ENCODE peak calls at places on chromosome 16, in four cellular contexts. T is H9, Q is neuronal stem cell, L is H1. U is an unnamed sample.
A peak's percentile ranks its signal among the peaks of the same experiment; 100 is the strongest.

GRCh38 chr16:85865-86264 is 7.8 kb downstream of the MPG start:
- DNase-seq in T (no peak), L (no peak), Q (no peak), U (no peak)

GRCh38 chr16:75860654-75861053 is 134.4 kb upstream of the CPHXL start:
- DNase-seq in Q (peak; percentile 56), T (no peak), L (no peak), U (no peak)

GRCh38 chr16:56847173-56847948 is 17.6 kb upstream of the SLC12A3 start:
- DNase-seq in L (no peak), T (no peak), Q (no peak), U (no peak)

GRCh38 chr16:11087691-11088431 is 143.5 kb downstream of the CLEC16A start:
- DNase-seq in Q (no peak), T (peak; percentile 52), L (no peak), U (peak; percentile 60)

GRCh38 chr16:75377971-75378386 is 55.3 kb downstream of the CFDP1 start:
- DNase-seq in T (peak; percentile 39), Q (peak; percentile 74), L (no peak), U (peak; percentile 94)

GRCh38 chr16:29683543-29684090 is 4.6 kb downstream of the QPRT start:
- DNase-seq in L (no peak), T (no peak), Q (no peak), U (no peak)

GRCh38 chr16:47230296-47230695 is 86.6 kb upstream of the NETO2 start:
- DNase-seq in L (no peak), T (no peak), Q (no peak), U (no peak)

GRCh38 chr16:51524555-51525373 is 373.7 kb upstream of the SALL1 start:
- DNase-seq in T (no peak), L (no peak), Q (no peak), U (no peak)

GRCh38 chr16:4416200-4417032 is at the start of gene CORO7:
- DNase-seq in Q (peak; percentile 77), L (peak; percentile 97), T (peak; percentile 90), U (peak; percentile 94)

GRCh38 chr16:69909043-69909442 is 42.1 kb upstream of the CLEC18A start:
- DNase-seq in T (no peak), Q (no peak), L (no peak), U (no peak)

GRCh38 chr16:4846503-4846900 is 586 bp downstream of the GLYR1 start:
- DNase-seq in T (peak; percentile 32), Q (no peak), L (no peak), U (peak; percentile 57)

GRCh38 chr16:14310519-14310991 is 239.4 kb downstream of the MRTFB start:
- DNase-seq in L (no peak), T (peak; percentile 65), Q (no peak), U (no peak)

GRCh38 chr16:28528463-28528867 is 10.3 kb downstream of the NUPR1 start:
- DNase-seq in Q (no peak), L (no peak), T (no peak), U (no peak)

GRCh38 chr16:63361032-63361624 is 1324.9 kb upstream of the CDH8 start:
- DNase-seq in L (no peak), T (no peak), Q (peak; percentile 44), U (peak; percentile 66)

GRCh38 chr16:27374794-27375499 is 27.0 kb upstream of the IL21R start:
- DNase-seq in T (peak; percentile 97), L (peak; percentile 93), Q (peak; percentile 68), U (peak; percentile 69)

GRCh38 chr16:67027046-67027445 is 1.9 kb upstream of the CBFB start:
- DNase-seq in L (peak; percentile 22), T (no peak), Q (no peak), U (no peak)

GRCh38 chr16:82091225-82091624 is 56.2 kb downstream of the HSD17B2 start:
- DNase-seq in T (no peak), L (no peak), Q (no peak), U (no peak)

GRCh38 chr16:19781196-19781595 is 63.1 kb downstream of the IQCK start:
- DNase-seq in L (peak; percentile 8), Q (no peak), T (no peak), U (peak; percentile 12)

GRCh38 chr16:79798416-79799053 is 198.0 kb upstream of the MAF start:
- DNase-seq in L (no peak), T (no peak), Q (no peak), U (no peak)

GRCh38 chr16:9489823-9490467 is 398.5 kb downstream of the HAPSTR1 start:
- DNase-seq in Q (no peak), T (no peak), L (no peak), U (no peak)

GRCh38 chr16:2767891-2768290 is 9.2 kb downstream of the ELOB start:
- DNase-seq in T (no peak), L (no peak), Q (no peak), U (no peak)

GRCh38 chr16:66444049-66444481 is 17.0 kb downstream of the BEAN1 start:
- DNase-seq in T (peak; percentile 52), Q (no peak), L (no peak), U (no peak)

GRCh38 chr16:69595127-69596036 is 29.6 kb downstream of the NFAT5 start:
- DNase-seq in Q (no peak), L (no peak), T (no peak), U (no peak)

GRCh38 chr16:75241412-75241811 is 10.0 kb downstream of the BCAR1 start:
- DNase-seq in T (no peak), Q (no peak), L (no peak), U (no peak)

GRCh38 chr16:11916524-11917285 is 949 bp upstream of the GSPT1 start:
- DNase-seq in Q (no peak), T (no peak), L (no peak), U (no peak)

GRCh38 chr16:9103546-9103945 is 12.1 kb downstream of the HAPSTR1 start:
- DNase-seq in T (no peak), Q (no peak), L (no peak), U (no peak)

GRCh38 chr16:66205287-66206167 is 161.0 kb upstream of the CDH5 start:
- DNase-seq in T (no peak), Q (no peak), L (peak; percentile 35), U (no peak)

GRCh38 chr16:19960183-19960582 is 75.5 kb upstream of the GPRC5B start:
- DNase-seq in Q (no peak), L (no peak), T (no peak), U (no peak)

GRCh38 chr16:64910351-64910750 is 211.5 kb downstream of the CDH11 start:
- DNase-seq in T (peak; percentile 30), Q (no peak), L (no peak), U (peak; percentile 1)

GRCh38 chr16:74743668-74744299 is 30.8 kb downstream of the FA2H start:
- DNase-seq in L (no peak), T (no peak), Q (no peak), U (peak; percentile 60)

GRCh38 chr16:80924372-80924978 is 82.2 kb downstream of the CMC2 start:
- DNase-seq in T (peak; percentile 87), L (peak; percentile 88), Q (peak; percentile 46), U (peak; percentile 64)

GRCh38 chr16:84839956-84840355 is 20.2 kb downstream of the CRISPLD2 start:
- DNase-seq in L (no peak), Q (no peak), T (no peak), U (no peak)
- H3K14ac ChIP-seq in L (no peak overlapping the region), Q (no peak overlapping the region), T (no peak overlapping the region), U (no peak overlapping the region)

GRCh38 chr16:17454331-17454730 is 16.4 kb downstream of the XYLT1 start:
- DNase-seq in T (no peak), Q (no peak), L (no peak), U (no peak)
- H3K4me2 ChIP-seq in T (no peak overlapping the region), Q (no peak overlapping the region), L (no peak overlapping the region), U (no peak overlapping the region)

GRCh38 chr16:68287276-68288251 is 23.2 kb downstream of the SLC7A6OS start:
- DNase-seq in Q (no peak), L (no peak), T (no peak), U (peak; percentile 77)
- H3K14ac ChIP-seq in Q (no peak overlapping the region), L (no peak overlapping the region), T (no peak overlapping the region), U (no peak overlapping the region)

GRCh38 chr16:1316033-1316405 is 6.6 kb downstream of the UBE2I start:
- DNase-seq in L (no peak), T (no peak), Q (no peak), U (no peak)

GRCh38 chr16:1312903-1313302 is 3.5 kb downstream of the UBE2I start:
- DNase-seq in T (no peak), L (no peak), Q (no peak), U (no peak)

GRCh38 chr16:1315081-1316032 is 5.9 kb downstream of the UBE2I start:
- DNase-seq in Q (no peak), T (no peak), L (no peak), U (no peak)

GRCh38 chr16:1313721-1314120 is 4.3 kb downstream of the UBE2I start:
- DNase-seq in L (no peak), Q (no peak), T (no peak), U (no peak)

GRCh38 chr16:1314399-1315068 is 5.1 kb downstream of the UBE2I start:
- DNase-seq in T (no peak), Q (no peak), L (no peak), U (no peak)
- H3K4me2 ChIP-seq in T (no peak overlapping the region), Q (no peak overlapping the region), L (no peak overlapping the region), U (no peak overlapping the region)

GRCh38 chr16:85914423-85914794 is 15.4 kb downstream of the IRF8 start:
- DNase-seq in L (no peak), T (no peak), Q (no peak), U (no peak)
- H3K14ac ChIP-seq in L (no peak overlapping the region), T (no peak overlapping the region), Q (no peak overlapping the region), U (peak overlapping the region; percentile 5)

GRCh38 chr16:88976359-88977027 is 514 bp downstream of the CBFA2T3 start:
- DNase-seq in Q (no peak), T (no peak), L (no peak), U (no peak)
- H3K4me2 ChIP-seq in Q (no peak overlapping the region), T (no peak overlapping the region), L (no peak overlapping the region), U (no peak overlapping the region)

GRCh38 chr16:87436225-87437172 is 44.4 kb downstream of the MAP1LC3B start:
- DNase-seq in T (no peak), L (no peak), Q (no peak), U (no peak)
- H3K14ac ChIP-seq in T (no peak overlapping the region), L (no peak overlapping the region), Q (no peak overlapping the region), U (no peak overlapping the region)

DNA sequence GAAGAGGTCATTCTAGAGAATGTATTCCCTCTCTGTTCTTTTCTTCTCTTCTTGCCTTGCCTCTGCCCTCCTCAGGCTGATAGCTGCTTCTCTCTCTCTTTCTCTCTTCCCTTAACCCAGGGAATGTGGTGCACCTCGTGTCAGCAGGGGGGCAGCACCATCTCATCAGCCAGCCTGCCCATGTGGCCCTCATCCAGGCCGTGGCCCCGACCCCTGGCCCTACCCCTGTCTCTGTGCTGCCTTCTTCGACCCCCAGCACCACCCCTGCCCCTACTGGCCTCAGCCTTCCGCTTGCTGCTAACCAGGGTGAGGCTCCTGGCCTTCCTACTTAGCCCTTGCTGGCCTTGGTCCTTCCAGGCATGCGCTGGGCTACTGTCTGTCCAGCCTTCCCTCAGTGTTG is 23.5 kb downstream of the SRCAP start:
- DNase-seq in L (no peak), Q (no peak), T (no peak), U (no peak)
- H3K4me2 ChIP-seq in L (no peak overlapping the region), Q (no peak overlapping the region), T (no peak overlapping the region), U (no peak overlapping the region)

GRCh38 chr16:50261707-50262235 is 4.6 kb upstream of the ADCY7 start:
- DNase-seq in T (no peak), L (no peak), Q (no peak), U (no peak)

GRCh38 chr16:50257876-50258275 is 8.5 kb upstream of the ADCY7 start:
- DNase-seq in Q (no peak), L (no peak), T (no peak), U (no peak)

GRCh38 chr16:50259334-50260205 is 6.8 kb upstream of the ADCY7 start:
- DNase-seq in T (no peak), L (no peak), Q (peak; percentile 57), U (no peak)

GRCh38 chr16:50261160-50261706 is 5.1 kb upstream of the ADCY7 start:
- DNase-seq in L (no peak), Q (no peak), T (no peak), U (no peak)

GRCh38 chr16:50260206-50261159 is 5.9 kb upstream of the ADCY7 start:
- DNase-seq in L (no peak), Q (no peak), T (no peak), U (no peak)
- H3K14ac ChIP-seq in L (no peak overlapping the region), Q (no peak overlapping the region), T (no peak overlapping the region), U (no peak overlapping the region)

U was measured in trophoblast cell.